ENCODE peak calls at places on chromosome 14, in four cellular contexts. A is fibroblast of pulmonary artery, L is colonic mucosa, K is lower lobe of right lung. W is an unnamed sample.

GRCh38 chr14:20383032-20383431 is 30.3 kb downstream of the TEP1 start:
- DNase-seq in A (no peak), L (no peak), K (no peak), W (no peak)

GRCh38 chr14:23556700-23557440 is 799 bp downstream of the THTPA start:
- DNase-seq in A (no peak), L (no peak), K (no peak), W (peak; percentile 15)

GRCh38 chr14:22976620-22977433 is 5.5 kb downstream of the AJUBA start:
- DNase-seq in A (peak; percentile 79), L (peak; percentile 76), K (no peak), W (peak; percentile 61)

GRCh38 chr14:68608235-68608962 is 184.5 kb downstream of the ZFP36L1 start:
- DNase-seq in A (no peak), L (no peak), K (no peak), W (no peak)

GRCh38 chr14:72500234-72500838 is 393.6 kb downstream of the DPF3 start:
- DNase-seq in A (no peak), L (no peak), K (no peak), W (no peak)

GRCh38 chr14:79293482-79293881 is 917.8 kb downstream of the DIO2 start:
- DNase-seq in A (no peak), L (no peak), K (no peak), W (no peak)

GRCh38 chr14:22381751-22382150 is 207.3 kb downstream of the DAD1 start:
- DNase-seq in A (no peak), L (no peak), K (no peak), W (no peak)

GRCh38 chr14:24777678-24778077 is 143.7 kb upstream of the GZMB start:
- DNase-seq in A (no peak), L (no peak), K (no peak), W (no peak)

GRCh38 chr14:22485178-22485577 is 103.8 kb downstream of the DAD1 start:
- DNase-seq in A (no peak), L (no peak), K (no peak), W (no peak)

GRCh38 chr14:31578792-31579191 is 17.6 kb downstream of the NUBPL start:
- DNase-seq in A (no peak), L (no peak), K (no peak), W (no peak)

GRCh38 chr14:89425931-89426330 is 8.9 kb upstream of the FOXN3 start:
- DNase-seq in A (peak; percentile 98), L (no peak), K (no peak), W (peak; percentile 71)

GRCh38 chr14:67389261-67389660 is 22.7 kb downstream of the PLEK2 start:
- DNase-seq in A (no peak), L (no peak), K (no peak), W (no peak)

GRCh38 chr14:77612011-77612620 is 4.3 kb downstream of the SPTLC2 start:
- DNase-seq in A (peak; percentile 56), L (no peak), K (no peak), W (peak; percentile 10)

GRCh38 chr14:50920482-50921225 is 23.6 kb downstream of the PYGL start:
- DNase-seq in A (peak; percentile 94), L (no peak), K (no peak), W (peak; percentile 36)

GRCh38 chr14:33564774-33565630 is 385.9 kb downstream of the EGLN3 start:
- DNase-seq in A (peak; percentile 91), L (no peak), K (no peak), W (peak; percentile 92)

GRCh38 chr14:102696332-102696731 is 80.9 kb upstream of the TRAF3 start:
- DNase-seq in A (no peak), L (peak; percentile 66), K (no peak), W (no peak)

GRCh38 chr14:76926521-76927251 is 100.5 kb downstream of the LRRC74A start:
- DNase-seq in A (peak; percentile 78), L (no peak), K (no peak), W (peak; percentile 46)

GRCh38 chr14:53187921-53188463 is 34.9 kb upstream of the DDHD1 start:
- DNase-seq in A (no peak), L (no peak), K (no peak), W (peak; percentile 38)

GRCh38 chr14:96754162-96754844 is 42.9 kb upstream of the VRK1 start:
- DNase-seq in A (no peak), L (no peak), K (no peak), W (no peak)

GRCh38 chr14:80215756-80216581 is 4.7 kb upstream of the DIO2 start:
- DNase-seq in A (peak; percentile 24), L (peak; percentile 30), K (no peak), W (peak; percentile 87)

GRCh38 chr14:77240336-77240915 is 30.6 kb downstream of the NGB start:
- DNase-seq in A (no peak), L (no peak), K (peak; percentile 34), W (no peak)

GRCh38 chr14:92726135-92726932 is 22.1 kb downstream of the LGMN start:
- DNase-seq in A (peak; percentile 94), L (peak; percentile 85), K (peak; percentile 89), W (peak; percentile 95)

GRCh38 chr14:93764211-93764659 is 24.1 kb downstream of the PRIMA1 start:
- DNase-seq in A (peak; percentile 1), L (no peak), K (no peak), W (no peak)

GRCh38 chr14:100765296-100765695 is 38.6 kb downstream of the DLK1 start:
- DNase-seq in A (no peak), L (no peak), K (no peak), W (no peak)

GRCh38 chr14:94180655-94181271 is 6.6 kb downstream of the PPP4R4 start:
- DNase-seq in A (peak; percentile 62), L (no peak), K (no peak), W (peak; percentile 55)

GRCh38 chr14:92906823-92907222 is 16.1 kb upstream of the CHGA start:
- DNase-seq in A (no peak), L (no peak), K (no peak), W (no peak)

GRCh38 chr14:101595887-101596721 is 34.8 kb downstream of the DIO3 start:
- DNase-seq in A (no peak), L (peak; percentile 12), K (no peak), W (no peak)

GRCh38 chr14:49467091-49467490 is 119.1 kb downstream of the RPS29 start:
- DNase-seq in A (no peak), L (no peak), K (no peak), W (no peak)

GRCh38 chr14:102541771-102542170 is 32.2 kb upstream of the ANKRD9 start:
- DNase-seq in A (no peak), L (no peak), K (no peak), W (no peak)

GRCh38 chr14:47186491-47186890 is 488.9 kb downstream of the MDGA2 start:
- DNase-seq in A (peak; percentile 40), L (no peak), K (no peak), W (peak; percentile 20)

GRCh38 chr14:80260649-80261048 is 49.3 kb upstream of the DIO2 start:
- DNase-seq in A (no peak), L (no peak), K (no peak), W (no peak)

GRCh38 chr14:56119221-56119967 is 1.2 kb downstream of the PELI2 start:
- DNase-seq in A (peak; percentile 44), L (peak; percentile 34), K (peak; percentile 73), W (peak; percentile 30)
- H3K4me3 ChIP-seq in A (peak overlapping the region; percentile 76), L (peak overlapping the region; percentile 70), K (peak overlapping the region; percentile 79), W (peak overlapping the region; percentile 20)

DNA sequence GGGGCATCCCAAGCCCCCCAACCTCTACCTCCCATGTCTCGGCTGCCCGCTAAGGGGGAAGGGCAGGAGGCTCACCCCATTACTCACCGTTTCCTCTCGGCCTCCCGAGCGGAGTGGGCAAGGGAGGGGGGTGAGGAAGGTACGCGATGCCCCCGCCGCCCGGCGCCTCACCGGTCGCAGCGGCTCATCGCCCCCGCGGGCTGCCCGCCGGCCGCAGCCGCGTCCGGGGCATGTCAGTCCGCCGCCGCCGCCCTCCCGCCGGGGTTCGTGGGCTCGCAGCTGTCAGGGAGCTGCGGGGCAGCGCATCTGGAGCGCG is 501 bp downstream of the SLC8A3 start:
- DNase-seq in A (no peak), L (no peak), K (no peak), W (peak; percentile 2)
- H3K4me3 ChIP-seq in A (peak overlapping the region; percentile 46), L (peak overlapping the region; percentile 29), K (peak overlapping the region; percentile 57), W (peak overlapping the region; percentile 38)

GRCh38 chr14:86196476-86196875 is 666.5 kb downstream of the FLRT2 start:
- DNase-seq in A (no peak), L (no peak), K (no peak), W (no peak)
- H3K4me3 ChIP-seq in A (no peak overlapping the region), L (no peak overlapping the region), K (no peak overlapping the region), W (no peak overlapping the region)

GRCh38 chr14:36659822-36660735 is 1.6 kb upstream of the PAX9 start:
- DNase-seq in A (no peak), L (no peak), K (no peak), W (peak; percentile 54)

GRCh38 chr14:36661506-36662257 is at the start of gene PAX9:
- DNase-seq in A (peak; percentile 53), L (peak; percentile 90), K (peak; percentile 82), W (peak; percentile 99)

GRCh38 chr14:36659010-36659821 is 2.4 kb upstream of the PAX9 start:
- DNase-seq in A (no peak), L (no peak), K (no peak), W (peak; percentile 6)

GRCh38 chr14:36662258-36662542 is 540 bp downstream of the PAX9 start:
- DNase-seq in A (no peak), L (no peak), K (no peak), W (no peak)

DNA sequence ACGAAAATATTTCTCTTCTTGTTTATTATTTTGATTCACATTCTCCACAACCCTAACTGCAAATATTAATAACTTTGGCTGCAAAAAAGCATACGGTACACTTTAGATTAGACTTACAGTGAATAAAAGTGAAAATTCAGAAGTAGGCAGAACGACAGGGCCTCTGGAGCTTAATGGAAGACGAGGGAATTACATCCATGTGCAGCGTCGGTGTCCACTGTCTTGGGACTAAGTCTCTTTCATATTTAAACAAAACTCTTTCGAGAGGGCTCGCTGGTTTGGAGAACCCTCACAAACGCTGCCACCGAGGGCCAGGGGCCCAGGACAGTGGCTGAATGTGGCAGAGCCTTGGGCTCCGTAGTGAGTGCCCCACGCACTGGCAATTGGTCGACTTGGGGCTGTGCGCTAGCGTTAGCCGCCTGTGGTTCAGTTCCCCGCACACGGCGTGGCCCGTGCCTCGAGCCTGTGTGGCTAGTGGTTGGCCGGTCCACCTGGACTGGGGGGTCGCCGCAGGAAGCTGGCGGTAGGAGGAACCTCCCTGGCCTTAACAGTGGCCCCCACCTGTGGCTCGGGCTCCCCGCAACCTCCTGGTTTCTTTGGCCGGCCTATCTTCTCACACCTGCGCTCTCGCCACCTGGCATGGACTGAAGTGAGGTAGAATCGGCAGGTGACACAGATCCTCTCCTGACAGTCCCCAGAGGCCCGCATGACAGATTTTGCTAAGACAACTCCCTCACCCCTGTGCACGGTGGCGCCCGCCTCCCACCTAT is 739 bp upstream of the PAX9 start:
- DNase-seq in A (no peak), L (no peak), K (no peak), W (peak; percentile 14)
- H3K4me3 ChIP-seq in A (no peak overlapping the region), L (peak overlapping the region; percentile 35), K (peak overlapping the region; percentile 43), W (peak overlapping the region; percentile 81)

GRCh38 chr14:73753043-73753886 is 39.1 kb upstream of the PNMA1 start:
- DNase-seq in A (peak; percentile 65), L (peak; percentile 90), K (no peak), W (no peak)

GRCh38 chr14:73749706-73750105 is 35.5 kb upstream of the PNMA1 start:
- DNase-seq in A (no peak), L (peak; percentile 32), K (no peak), W (no peak)

GRCh38 chr14:73750161-73750901 is 36.1 kb upstream of the PNMA1 start:
- DNase-seq in A (no peak), L (peak; percentile 40), K (no peak), W (no peak)

GRCh38 chr14:73752297-73752992 is 38.3 kb upstream of the PNMA1 start:
- DNase-seq in A (peak; percentile 73), L (peak; percentile 81), K (no peak), W (no peak)

GRCh38 chr14:73751157-73751691 is 37.0 kb upstream of the PNMA1 start:
- DNase-seq in A (no peak), L (no peak), K (no peak), W (no peak)
- H3K4me3 ChIP-seq in A (no peak overlapping the region), L (no peak overlapping the region), K (no peak overlapping the region), W (no peak overlapping the region)

GRCh38 chr14:51922624-51923023 is 62.2 kb downstream of the GNG2 start:
- DNase-seq in A (peak; percentile 69), L (no peak), K (no peak), W (no peak)
- H3K4me3 ChIP-seq in A (peak overlapping the region; percentile 13), L (no peak overlapping the region), K (no peak overlapping the region), W (no peak overlapping the region)